ENCODE peak calls at places on chromosomes 7 and 10, in four cellular contexts. P is fibroblast of villous mesenchyme, T is ovary, I is A549. G is an unnamed sample.

GRCh38 chr10:49696311-49696710 is 16.9 kb downstream of the C10orf53 start:
- DNase-seq in P (no peak), T (no peak), I (no peak), G (no peak)

GRCh38 chr7:48182736-48183369 is 11.6 kb downstream of the ABCA13 start:
- DNase-seq in P (peak; percentile 54), T (no peak), I (no peak), G (no peak)

GRCh38 chr10:132879408-132880147 is 62.8 kb downstream of the CFAP46 start:
- DNase-seq in P (no peak), T (peak; percentile 7), I (no peak), G (no peak)

GRCh38 chr7:151378011-151378410 is 31.8 kb downstream of the WDR86 start:
- DNase-seq in P (no peak), T (no peak), I (no peak), G (no peak)

GRCh38 chr10:97215619-97216018 is 29.9 kb upstream of the SLIT1 start:
- DNase-seq in P (no peak), T (no peak), I (no peak), G (no peak)

GRCh38 chr10:47403401-47404318 is 19.6 kb upstream of the ZNF488 start:
- DNase-seq in P (peak; percentile 32), T (no peak), I (no peak), G (no peak)

GRCh38 chr10:58996866-58997265 is 179.6 kb upstream of the PHYHIPL start:
- DNase-seq in P (no peak), T (no peak), I (no peak), G (no peak)

GRCh38 chr7:116706668-116707126 is 34.7 kb downstream of the MET start:
- DNase-seq in P (peak; percentile 53), T (no peak), I (peak; percentile 62), G (peak; percentile 60)

GRCh38 chr7:132778761-132779160 is 202.5 kb upstream of the PLXNA4 start:
- DNase-seq in P (no peak), T (no peak), I (no peak), G (no peak)

GRCh38 chr10:90937645-90938258 is 16.9 kb upstream of the ANKRD1 start:
- DNase-seq in P (no peak), T (no peak), I (no peak), G (no peak)

GRCh38 chr10:121910673-121911420 is 17.0 kb downstream of the ATE1 start:
- DNase-seq in P (peak; percentile 79), T (no peak), I (peak; percentile 30), G (no peak)

GRCh38 chr7:151875862-151876111 is 1.1 kb downstream of the PRKAG2 start:
- DNase-seq in P (peak; percentile 33), T (no peak), I (peak; percentile 53), G (no peak)

GRCh38 chr10:23051278-23051677 is 44.1 kb upstream of the MSRB2 start:
- DNase-seq in P (no peak), T (no peak), I (no peak), G (no peak)

GRCh38 chr10:47042815-47043750 is 131.9 kb downstream of the PTPN20 start:
- DNase-seq in P (no peak), T (no peak), I (no peak), G (no peak)

GRCh38 chr7:47227762-47228177 is 354.1 kb downstream of the TNS3 start:
- DNase-seq in P (peak; percentile 93), T (no peak), I (peak; percentile 38), G (no peak)

GRCh38 chr10:78520737-78521430 is 487.2 kb downstream of the RPS24 start:
- DNase-seq in P (peak; percentile 16), T (no peak), I (peak; percentile 78), G (peak; percentile 80)

GRCh38 chr10:80454526-80455460 is 683 bp downstream of the TSPAN14 start:
- DNase-seq in P (no peak), T (peak; percentile 46), I (no peak), G (no peak)

GRCh38 chr10:68010426-68010825 is 64.7 kb downstream of the HERC4 start:
- DNase-seq in P (no peak), T (no peak), I (no peak), G (no peak)

GRCh38 chr10:128210215-128211063 is 84.2 kb upstream of the MKI67 start:
- DNase-seq in P (peak; percentile 24), T (no peak), I (peak; percentile 87), G (peak; percentile 77)

GRCh38 chr10:79424221-79425073 is 21.0 kb downstream of the ZCCHC24 start:
- DNase-seq in P (no peak), T (peak; percentile 75), I (no peak), G (no peak)

GRCh38 chr7:151795168-151795754 is 81.7 kb downstream of the PRKAG2 start:
- DNase-seq in P (no peak), T (no peak), I (no peak), G (no peak)

GRCh38 chr7:129386563-129386962 is 47.7 kb upstream of the STRIP2 start:
- DNase-seq in P (no peak), T (no peak), I (no peak), G (no peak)

GRCh38 chr10:73099141-73099540 is 2.5 kb upstream of the P4HA1 start:
- DNase-seq in P (no peak), T (no peak), I (no peak), G (no peak)

GRCh38 chr10:95260909-95261552 is 29.8 kb downstream of the PDLIM1 start:
- DNase-seq in P (peak; percentile 82), T (no peak), I (no peak), G (no peak)

GRCh38 chr7:22601028-22601795 is 101.2 kb upstream of the STEAP1B start:
- DNase-seq in P (peak; percentile 69), T (no peak), I (no peak), G (no peak)

GRCh38 chr10:16519908-16520861 is 1.5 kb downstream of the C1QL3 start:
- DNase-seq in P (no peak), T (no peak), I (no peak), G (no peak)

GRCh38 chr10:43815486-43815885 is 166.8 kb upstream of the ZNF32 start:
- DNase-seq in P (no peak), T (no peak), I (no peak), G (no peak)

GRCh38 chr7:21140622-21141021 is 287.3 kb upstream of the SP4 start:
- DNase-seq in P (no peak), T (no peak), I (no peak), G (peak; percentile 20)

GRCh38 chr10:102421645-102422585 is 1.3 kb downstream of the FBXL15 start:
- DNase-seq in P (no peak), T (no peak), I (no peak), G (no peak)

DNA sequence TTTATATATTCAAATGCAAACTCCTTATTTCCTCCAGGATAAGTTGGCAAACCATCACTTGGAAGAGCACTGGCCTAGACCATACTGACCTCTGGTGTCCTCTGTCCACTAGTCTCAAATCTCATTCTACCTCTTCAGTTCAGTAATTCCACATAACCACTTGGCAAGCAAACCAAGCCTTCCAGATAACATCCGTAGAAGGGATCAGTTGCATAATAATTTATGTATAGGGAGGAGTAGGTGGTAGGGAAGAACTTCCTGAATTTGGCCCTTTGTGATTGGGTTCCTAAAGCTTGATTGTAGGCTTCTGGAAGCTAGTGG is 55.0 kb downstream of the WAC start:
- DNase-seq in P (peak; percentile 90), T (no peak), I (no peak), G (no peak)
- TF ChIP-seq CTCF in P (peak; percentile 42), T (no peak), I (peak; percentile 8), G (no peak)

GRCh38 chr7:45111298-45112223 is at the start of gene TBRG4:
- DNase-seq in P (peak; percentile 94), T (peak; percentile 92), I (peak; percentile 85), G (peak; percentile 93)
- TF ChIP-seq CTCF in P (peak; percentile 34), T (no peak), I (peak; percentile 61), G (no peak)

GRCh38 chr10:101014966-101015581 is 15.5 kb downstream of the LZTS2 start:
- DNase-seq in P (peak; percentile 71), T (no peak), I (no peak), G (peak; percentile 81)

GRCh38 chr10:101011517-101012423 is 12.2 kb downstream of the LZTS2 start:
- DNase-seq in P (peak; percentile 25), T (no peak), I (peak; percentile 55), G (no peak)

GRCh38 chr10:101014230-101014884 is 14.7 kb downstream of the LZTS2 start:
- DNase-seq in P (peak; percentile 67), T (peak; percentile 87), I (peak; percentile 82), G (peak; percentile 69)

GRCh38 chr10:101013365-101013825 is 13.8 kb downstream of the LZTS2 start:
- DNase-seq in P (no peak), T (no peak), I (no peak), G (no peak)

DNA sequence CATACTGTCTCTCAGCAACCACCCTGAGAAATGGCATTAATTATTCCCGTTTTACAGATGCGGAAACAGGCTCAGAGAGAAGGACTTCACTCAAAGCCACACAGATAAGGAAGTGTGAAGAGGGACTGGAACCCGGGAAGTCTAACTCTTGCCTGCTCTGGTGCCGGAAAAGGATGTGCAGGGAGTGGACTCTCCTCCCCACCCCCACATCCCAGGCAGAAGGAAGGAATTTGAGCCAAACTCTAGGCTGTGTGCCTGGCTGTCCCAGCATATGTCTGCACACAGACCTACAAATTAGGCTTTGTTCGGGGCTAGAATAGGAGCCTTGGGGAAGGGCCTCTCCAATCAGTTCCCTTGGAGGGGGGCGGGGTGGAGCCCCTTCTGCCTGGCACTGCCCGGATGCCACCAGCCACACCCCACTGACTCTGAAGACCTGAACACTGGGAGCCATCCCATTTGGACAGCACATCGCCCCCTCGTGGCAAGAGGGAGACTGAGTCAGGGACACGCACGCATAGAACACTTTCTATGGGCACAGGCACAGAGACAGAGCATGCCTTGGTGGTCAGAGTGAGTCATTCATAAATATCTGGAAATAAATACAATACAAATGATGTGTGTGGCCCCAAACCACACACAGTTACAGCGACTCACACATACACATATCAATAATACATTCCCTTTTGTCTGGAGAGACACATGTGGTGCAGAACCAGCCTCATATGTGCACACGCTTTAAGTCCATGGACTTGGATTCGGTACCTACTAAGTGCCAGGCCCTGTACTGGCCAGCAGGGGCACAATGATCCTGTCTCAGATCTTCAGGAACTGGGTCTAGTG is 13.1 kb downstream of the LZTS2 start:
- DNase-seq in P (peak; percentile 92), T (peak; percentile 90), I (peak; percentile 97), G (peak; percentile 94)
- TF ChIP-seq CTCF in P (peak; percentile 90), T (peak; percentile 92), I (peak; percentile 95), G (peak; percentile 87)

GRCh38 chr10:112585052-112585451 is 138.0 kb downstream of the VTI1A start:
- DNase-seq in P (no peak), T (no peak), I (peak; percentile 58), G (peak; percentile 77)
- TF ChIP-seq CTCF in P (no peak), T (no peak), I (no peak), G (no peak)

GRCh38 chr10:92323079-92323478 is 32.1 kb downstream of the MARCHF5 start:
- DNase-seq in P (no peak), T (no peak), I (no peak), G (no peak)

GRCh38 chr10:92327445-92328433 is 36.8 kb downstream of the MARCHF5 start:
- DNase-seq in P (peak; percentile 8), T (no peak), I (no peak), G (no peak)

GRCh38 chr10:92328999-92329398 is 38.0 kb downstream of the MARCHF5 start:
- DNase-seq in P (no peak), T (no peak), I (no peak), G (peak; percentile 54)
- TF ChIP-seq CTCF in P (no peak), T (no peak), I (no peak), G (no peak)

GRCh38 chr7:124171068-124171467 is 138.2 kb upstream of the TMEM229A start:
- DNase-seq in P (peak; percentile 66), T (no peak), I (no peak), G (peak; percentile 6)
- TF ChIP-seq CTCF in P (peak; percentile 69), T (no peak), I (no peak), G (peak; percentile 12)